ENCODE peak calls at places on chromosome X, in seven cellular contexts. M, P, X, Q, U, Z and O are unnamed samples. For H3K4me1, the result is how much of the 10 kb centered on the place peaks cover.

GRCh38 chrX:110145854-110146253 is 142.9 kb downstream of the TMEM164 start:
- DNase-seq in Q (no peak), X (no peak), P (no peak), M (no peak), Z (peak), U (peak), O (peak)

GRCh38 chrX:127085939-127086338 is 266.4 kb downstream of the PRR32 start:
- DNase-seq in Q (no peak), X (no peak), M (no peak), Z (no peak), U (no peak), P (no peak), O (no peak)

GRCh38 chrX:45769919-45770582 is 569.4 kb upstream of the DIPK2B start:
- DNase-seq in M (no peak), P (peak), Q (peak), U (peak), Z (peak), X (peak), O (peak)

GRCh38 chrX:63417649-63418048 is 66.5 kb upstream of the SPIN4 start:
- DNase-seq in P (no peak), M (no peak), Z (no peak), U (no peak), X (no peak), Q (no peak), O (no peak)

GRCh38 chrX:32825009-32825408 is 386.3 kb downstream of the DMD start:
- DNase-seq in Z (no peak), M (no peak), P (no peak), U (no peak), X (no peak), Q (no peak), O (no peak)

GRCh38 chrX:9378980-9379696 is 85.7 kb upstream of the TBL1X start:
- DNase-seq in X (no peak), M (no peak), Z (no peak), P (no peak), U (no peak), Q (no peak), O (no peak)

GRCh38 chrX:18394477-18394876 is 30.9 kb upstream of the CDKL5 start:
- DNase-seq in Q (no peak), X (no peak), M (no peak), U (no peak), P (no peak), Z (no peak), O (no peak)

GRCh38 chrX:20139966-20140365 is 1.7 kb downstream of the EIF1AX start:
- DNase-seq in M (no peak), Z (no peak), U (no peak), P (no peak), X (no peak), Q (no peak), O (no peak)

GRCh38 chrX:22534643-22535042 is 261.9 kb downstream of the CBLL2 start:
- DNase-seq in Z (no peak), Q (no peak), P (no peak), M (no peak), U (peak), X (peak), O (no peak)

GRCh38 chrX:68292471-68292870 is 140.8 kb downstream of the OPHN1 start:
- DNase-seq in M (no peak), Z (no peak), P (no peak), Q (no peak), X (no peak), U (no peak), O (no peak)

GRCh38 chrX:17377795-17378194 is 2.8 kb downstream of the NHS start:
- DNase-seq in U (no peak), P (no peak), Z (no peak), X (no peak), M (no peak), Q (no peak), O (no peak)

GRCh38 chrX:1327651-1328304 is 8.8 kb upstream of the IL3RA start:
- DNase-seq in Z (no peak), Q (no peak), U (no peak), X (peak), P (no peak), M (no peak), O (no peak)

GRCh38 chrX:109830704-109831206 is 97.7 kb upstream of the ACSL4 start:
- DNase-seq in Z (no peak), U (peak), Q (no peak), X (no peak), M (no peak), P (no peak), O (no peak)

GRCh38 chrX:65532016-65532415 is 2.6 kb downstream of the LAS1L start:
- DNase-seq in Q (no peak), Z (no peak), M (no peak), X (no peak), U (no peak), P (no peak), O (no peak)

GRCh38 chrX:132738951-132739350 is 219.5 kb downstream of the HS6ST2 start:
- DNase-seq in U (no peak), M (no peak), Z (no peak), Q (no peak), P (no peak), X (no peak), O (no peak)

GRCh38 chrX:97563531-97564133 is 679.9 kb downstream of the RPA4 start:
- DNase-seq in Z (no peak), P (peak), U (peak), Q (peak), X (no peak), M (no peak), O (peak)

GRCh38 chrX:135416546-135416945 is 5.2 kb upstream of the SMIM10L2A start:
- DNase-seq in M (no peak), Z (no peak), Q (no peak), U (no peak), X (no peak), P (no peak), O (no peak)

GRCh38 chrX:16712116-16712824 is at the start of gene CTPS2:
- DNase-seq in Z (peak), U (peak), X (peak), M (no peak), Q (peak), P (peak), O (peak)

GRCh38 chrX:44071070-44071645 is 98.0 kb upstream of the NDP start:
- DNase-seq in M (no peak), X (no peak), P (no peak), Q (no peak), U (no peak), Z (no peak), O (no peak)

GRCh38 chrX:20029728-20030127 is 38.9 kb upstream of the BCLAF3 start:
- DNase-seq in Z (no peak), Q (no peak), P (peak), U (no peak), M (no peak), X (no peak), O (no peak)

GRCh38 chrX:153590961-153591956 is 7.7 kb downstream of the CCNQ start:
- DNase-seq in M (no peak), X (no peak), U (no peak), Z (no peak), P (no peak), Q (no peak), O (no peak)

GRCh38 chrX:104565791-104566687 is at the start of gene IL1RAPL2:
- DNase-seq in X (no peak), M (no peak), U (no peak), Z (peak), P (peak), Q (no peak), O (no peak)

GRCh38 chrX:150897371-150898319 is 823 bp downstream of the CD99L2 start:
- DNase-seq in Z (peak), Q (no peak), U (peak), X (no peak), M (no peak), P (peak), O (no peak)

GRCh38 chrX:9746148-9746880 is 19.3 kb downstream of the GPR143 start:
- DNase-seq in Q (no peak), U (peak), M (no peak), P (no peak), X (no peak), Z (no peak), O (no peak)

GRCh38 chrX:51743179-51743957 is at the start of gene GSPT2:
- DNase-seq in M (no peak), P (peak), Q (peak), Z (peak), X (peak), U (peak), O (peak)

GRCh38 chrX:22424141-22424915 is 151.6 kb downstream of the CBLL2 start:
- DNase-seq in P (no peak), Q (no peak), Z (no peak), U (peak), M (no peak), X (no peak), O (no peak)

GRCh38 chrX:130055103-130055502 is 55.2 kb downstream of the ELF4 start:
- DNase-seq in P (no peak), M (no peak), Z (no peak), U (no peak), Q (no peak), X (no peak), O (no peak)
- H3K4me1 ChIP-seq in P (under half), M (under half), Z (under half), U (under half), Q (under half), X (under half), O (under half)

GRCh38 chrX:107777536-107777832 is at the start of gene NCBP2L:
- DNase-seq in Q (no peak), P (no peak), X (no peak), U (no peak), M (no peak), Z (no peak), O (no peak)
- TF ChIP-seq CTCF in Q (no peak), P (no peak), X (no peak), U (no peak), M (no peak), Z (no peak), O (no peak)

GRCh38 chrX:139196890-139197289 is 333.6 kb upstream of the F9 start:
- DNase-seq in Z (no peak), M (no peak), X (no peak), U (no peak), P (no peak), Q (no peak), O (no peak)
- TF ChIP-seq POLR2A in Z (no peak), M (no peak), X (no peak), U (no peak), P (no peak), Q (no peak), O (no peak)

GRCh38 chrX:48957477-48957826 is at the start of gene OTUD5:
- DNase-seq in Q (no peak), U (no peak), P (no peak), X (peak), M (no peak), Z (peak), O (peak)

GRCh38 chrX:48960291-48960690 is 2.9 kb upstream of the OTUD5 start:
- DNase-seq in Q (no peak), Z (no peak), X (no peak), P (no peak), U (no peak), M (no peak), O (no peak)

GRCh38 chrX:48956728-48957414 is 536 bp downstream of the OTUD5 start:
- DNase-seq in P (peak), X (no peak), U (peak), M (no peak), Q (no peak), Z (no peak), O (peak)

GRCh38 chrX:48958635-48959094 is 1.3 kb upstream of the OTUD5 start:
- DNase-seq in P (peak), Q (peak), Z (peak), U (peak), X (no peak), M (no peak), O (no peak)

GRCh38 chrX:48957827-48958634 is 624 bp upstream of the OTUD5 start:
- DNase-seq in U (peak), Z (peak), P (peak), X (peak), Q (peak), M (peak), O (peak)
- H3K4me1 ChIP-seq in U (under half), Z (under half), P (under half), X (under half), Q (under half), M (under half), O (under half)

GRCh38 chrX:100695302-100695701 is 36.6 kb downstream of the SYTL4 start:
- DNase-seq in X (no peak), Q (no peak), U (no peak), M (no peak), Z (no peak), P (no peak), O (no peak)

GRCh38 chrX:100700809-100701208 is 31.1 kb downstream of the SYTL4 start:
- DNase-seq in P (no peak), X (no peak), Z (no peak), U (no peak), M (no peak), Q (no peak), O (no peak)

GRCh38 chrX:100696699-100697351 is 35.1 kb downstream of the SYTL4 start:
- DNase-seq in U (no peak), Q (no peak), Z (no peak), M (no peak), X (no peak), P (no peak), O (no peak)

GRCh38 chrX:100695991-100696390 is 35.9 kb downstream of the SYTL4 start:
- DNase-seq in Q (no peak), X (no peak), Z (no peak), U (no peak), M (no peak), P (no peak), O (no peak)
- TF ChIP-seq CTCF in Q (no peak), X (no peak), Z (no peak), U (no peak), M (no peak), P (no peak), O (no peak)

GRCh38 chrX:54435121-54435520 is 5.1 kb upstream of the TSR2 start:
- DNase-seq in P (no peak), X (no peak), U (no peak), Q (no peak), M (no peak), Z (no peak), O (no peak)

GRCh38 chrX:54444752-54445151 is 4.5 kb downstream of the TSR2 start:
- DNase-seq in U (no peak), Z (no peak), M (no peak), Q (no peak), X (no peak), P (no peak), O (no peak)

GRCh38 chrX:54442790-54443189 is 2.6 kb downstream of the TSR2 start:
- DNase-seq in X (no peak), Z (no peak), M (no peak), Q (no peak), P (no peak), U (no peak), O (no peak)

GRCh38 chrX:54446084-54446483 is 5.9 kb downstream of the TSR2 start:
- DNase-seq in X (no peak), M (no peak), P (no peak), U (no peak), Q (no peak), Z (no peak), O (no peak)

GRCh38 chrX:54439967-54440871 is at the start of gene TSR2:
- DNase-seq in Q (peak), X (peak), P (peak), U (peak), M (peak), Z (peak), O (peak)
- TF ChIP-seq POLR2A in Q (no peak), X (peak), P (peak), U (peak), M (no peak), Z (peak), O (peak)